ENCODE peak calls at places on chromosome 16, in ten cellular contexts. G is fibroblast of lung, T is GM23338, H is GM23248, A is GM12878, R is mammary epithelial cell, C is neural progenitor cell, L is H9, U is IMR-90, M is neuronal stem cell. S is an unnamed sample.
A peak's percentile ranks its signal among the peaks of the same experiment; 100 is the strongest.

GRCh38 chr16:8908779-8909468 is 26.8 kb downstream of the LITAFD start:
- DNase-seq in G (no peak), T (no peak), H (no peak), A (no peak), R (no peak), C (no peak), L (no peak), U (no peak), M (no peak), S (no peak)

GRCh38 chr16:20614201-20615141 is 38.3 kb upstream of the ACSM2B start:
- DNase-seq in G (no peak), T (no peak), H (no peak), A (no peak), R (no peak), C (no peak), L (no peak), U (no peak), M (no peak), S (no peak)

GRCh38 chr16:57979006-57979585 is 8.2 kb upstream of the CNGB1 start:
- DNase-seq in G (no peak), T (no peak), H (no peak), A (no peak), R (no peak), C (no peak), L (no peak), U (no peak), M (no peak), S (no peak)

GRCh38 chr16:30628628-30629342 is 18.6 kb upstream of the ZNF689 start:
- DNase-seq in G (peak; percentile 81), T (peak; percentile 91), H (peak; percentile 72), A (no peak), R (peak; percentile 46), C (peak; percentile 79), L (peak; percentile 79), U (peak; percentile 68), M (peak; percentile 69), S (peak; percentile 95)

GRCh38 chr16:31061813-31062440 is 12.1 kb downstream of the ZNF668 start:
- DNase-seq in G (no peak), T (no peak), H (no peak), A (no peak), R (no peak), C (no peak), L (no peak), U (no peak), M (no peak), S (no peak)

GRCh38 chr16:2257726-2258125 is 6.3 kb upstream of the ECI1 start:
- DNase-seq in G (no peak), T (no peak), H (no peak), A (no peak), R (no peak), C (no peak), L (no peak), U (no peak), M (no peak), S (no peak)

GRCh38 chr16:11131706-11132105 is 124.3 kb downstream of the SOCS1 start:
- DNase-seq in G (no peak), T (no peak), H (no peak), A (no peak), R (no peak), C (no peak), L (peak; percentile 25), U (no peak), M (no peak), S (no peak)

GRCh38 chr16:13902677-13903076 is 17.3 kb upstream of the ERCC4 start:
- DNase-seq in G (peak; percentile 97), T (no peak), H (no peak), A (no peak), R (no peak), C (no peak), L (no peak), U (peak; percentile 58), M (no peak), S (no peak)

GRCh38 chr16:46895399-46896313 is 11.5 kb downstream of the GPT2 start:
- DNase-seq in G (no peak), T (no peak), H (no peak), A (no peak), R (no peak), C (no peak), L (no peak), U (no peak), M (no peak), S (no peak)

DNA sequence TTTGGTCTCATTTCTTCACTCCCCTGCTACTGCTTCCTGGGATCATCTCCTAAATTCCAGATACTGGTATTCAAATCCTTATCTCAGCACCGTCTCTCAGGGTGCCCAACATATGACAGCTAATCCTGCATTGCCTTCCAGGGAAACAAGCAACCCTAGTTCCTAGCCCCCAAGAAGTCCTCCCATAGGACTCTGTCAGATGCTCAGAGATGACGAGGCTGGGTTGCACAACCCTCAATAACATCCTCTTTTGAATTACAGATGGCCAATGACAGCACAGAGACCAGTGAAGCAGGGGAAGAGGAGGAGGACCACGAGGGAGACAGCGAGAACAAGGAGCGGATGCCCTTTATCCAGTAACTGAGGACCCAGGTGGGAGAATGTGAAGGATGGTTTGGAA is 45.0 kb upstream of the CLEC3A start:
- DNase-seq in G (no peak), T (no peak), H (no peak), A (no peak), R (no peak), C (no peak), L (no peak), U (no peak), M (no peak), S (no peak)
- H3K4me2 ChIP-seq in G (no peak overlapping the region), T (no peak overlapping the region), H (no peak overlapping the region), A (no peak overlapping the region), R (no peak overlapping the region), C (no peak overlapping the region), L (no peak overlapping the region), U (no peak overlapping the region), M (no peak overlapping the region), S (no peak overlapping the region)

DNA sequence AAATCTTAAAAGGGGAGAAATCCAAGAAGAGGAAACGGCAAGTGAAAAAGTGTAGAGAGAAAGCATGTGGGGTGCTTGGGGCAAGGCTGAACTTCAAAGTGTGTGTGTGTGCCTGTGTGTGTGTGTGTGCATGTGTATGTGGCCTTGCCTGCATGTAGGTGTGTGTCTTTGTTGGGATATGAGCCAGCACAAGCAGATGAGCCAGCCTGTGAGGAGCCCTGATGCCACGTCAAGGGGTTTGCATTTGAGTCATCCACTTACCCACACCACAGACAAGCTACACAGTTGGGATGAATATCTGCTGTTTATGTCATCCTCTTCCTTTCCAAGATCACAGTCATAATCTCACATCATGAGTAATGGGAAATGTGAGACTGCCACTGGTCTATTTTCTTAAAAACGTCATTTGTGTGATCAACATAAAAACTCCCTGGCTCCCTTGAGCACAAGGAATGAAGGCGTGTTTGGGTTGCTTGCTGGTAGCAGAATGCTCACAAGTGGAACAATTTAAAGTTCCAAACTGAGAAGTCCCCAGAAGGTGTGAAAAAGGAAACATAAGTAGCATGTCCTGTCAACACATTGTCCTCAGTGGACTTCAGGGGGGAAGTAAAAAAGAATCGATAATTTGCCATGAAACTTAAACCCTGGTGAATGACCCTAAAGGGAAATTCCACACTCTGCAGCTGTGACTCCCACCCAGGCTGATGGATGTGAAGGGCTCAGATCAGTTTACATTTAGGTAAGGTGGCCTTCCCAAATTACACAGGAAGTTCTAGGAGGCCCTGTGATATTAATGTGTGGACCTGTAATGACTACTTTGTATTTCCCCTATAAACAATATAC is 14.7 kb downstream of the KCTD19 start:
- DNase-seq in G (peak; percentile 99), T (no peak), H (peak; percentile 99), A (peak; percentile 93), R (peak; percentile 100), C (no peak), L (no peak), U (peak; percentile 100), M (no peak), S (no peak)
- H3K4me2 ChIP-seq in G (peak overlapping the region; percentile 17), T (no peak overlapping the region), H (peak overlapping the region; percentile 64), A (peak overlapping the region; percentile 11), R (peak overlapping the region; percentile 25), C (no peak overlapping the region), L (no peak overlapping the region), U (peak overlapping the region; percentile 52), M (no peak overlapping the region), S (no peak overlapping the region)

GRCh38 chr16:88792078-88792550 is 7.1 kb upstream of the PIEZO1 start:
- DNase-seq in G (no peak), T (no peak), H (peak; percentile 91), A (no peak), R (no peak), C (no peak), L (no peak), U (no peak), M (no peak), S (no peak)

GRCh38 chr16:88796278-88796677 is 7.3 kb upstream of the CDT1 start:
- DNase-seq in G (no peak), T (no peak), H (no peak), A (no peak), R (no peak), C (no peak), L (no peak), U (no peak), M (no peak), S (no peak)

GRCh38 chr16:88790312-88791150 is 5.5 kb upstream of the PIEZO1 start:
- DNase-seq in G (no peak), T (peak; percentile 35), H (peak; percentile 85), A (no peak), R (no peak), C (no peak), L (no peak), U (peak; percentile 24), M (no peak), S (no peak)

GRCh38 chr16:88789593-88789992 is 4.6 kb upstream of the PIEZO1 start:
- DNase-seq in G (no peak), T (no peak), H (no peak), A (no peak), R (no peak), C (no peak), L (no peak), U (no peak), M (no peak), S (no peak)

GRCh38 chr16:88792668-88793587 is 7.9 kb upstream of the PIEZO1 start:
- DNase-seq in G (no peak), T (peak; percentile 5), H (no peak), A (no peak), R (no peak), C (no peak), L (no peak), U (no peak), M (no peak), S (no peak)
- H3K4me2 ChIP-seq in G (no peak overlapping the region), T (no peak overlapping the region), H (peak overlapping the region; percentile 56), A (no peak overlapping the region), R (no peak overlapping the region), C (no peak overlapping the region), L (no peak overlapping the region), U (no peak overlapping the region), M (no peak overlapping the region), S (no peak overlapping the region)

DNA sequence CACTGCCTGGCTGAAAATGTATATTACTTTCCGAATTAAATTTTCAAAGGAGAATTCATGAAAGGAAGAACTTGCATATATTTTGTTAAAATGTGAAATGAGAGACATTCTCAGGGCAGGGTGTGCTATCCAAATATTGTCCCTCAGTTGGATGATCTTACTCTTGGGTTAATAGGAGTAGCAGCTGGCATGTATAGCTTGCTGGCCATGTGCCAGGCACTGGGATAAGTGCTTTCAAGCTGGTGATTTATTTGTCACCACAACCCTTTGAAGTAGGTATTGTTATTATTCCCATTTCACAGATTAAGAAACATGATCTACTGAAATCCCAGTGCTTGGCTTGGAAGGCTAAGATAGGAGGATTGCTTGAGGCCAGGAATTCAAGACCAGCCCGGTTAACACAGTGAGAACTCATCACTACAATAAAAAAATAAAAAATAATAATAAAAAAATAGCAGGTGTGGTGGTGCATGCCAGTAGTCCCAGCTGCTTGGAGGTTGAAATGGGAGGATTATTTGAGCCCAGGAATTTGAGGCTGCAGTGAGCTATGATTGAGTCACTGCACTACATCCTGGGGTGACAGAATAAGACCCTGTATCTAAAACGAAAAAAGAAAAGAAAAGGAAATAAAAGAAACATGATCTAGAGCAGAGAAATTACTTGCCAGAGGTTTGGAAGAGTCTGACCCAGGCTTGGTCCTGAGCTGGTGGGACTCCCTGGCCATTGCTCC is 11.6 kb upstream of the MPHOSPH6 start:
- DNase-seq in G (no peak), T (no peak), H (no peak), A (no peak), R (no peak), C (no peak), L (no peak), U (no peak), M (no peak), S (no peak)
- H3K4me2 ChIP-seq in G (no peak overlapping the region), T (no peak overlapping the region), H (no peak overlapping the region), A (no peak overlapping the region), R (no peak overlapping the region), C (no peak overlapping the region), L (no peak overlapping the region), U (no peak overlapping the region), M (no peak overlapping the region), S (no peak overlapping the region)

S was measured in Karpas-422.